ENCODE peak calls at places on chromosome 3, in nine cellular contexts. V is osteoblast; Z is fibroblast of pulmonary artery; N is naive thymus-derived CD4-positive, alpha-beta T cell; D is fibroblast of mammary gland; R is A549; B is aorta; U is Jurkat, Clone E6-1; L is H1. F is an unnamed sample.

GRCh38 chr3:176041812-176042211 is 1155.5 kb downstream of the TBL1XR1 start:
- DNase-seq in V (no peak), Z (peak; percentile 45), N (no peak), D (peak; percentile 1), R (no peak), B (no peak), U (no peak), L (no peak), F (no peak)

GRCh38 chr3:190589326-190589725 is 75.4 kb downstream of the IL1RAP start:
- DNase-seq in V (no peak), Z (no peak), N (no peak), D (no peak), R (no peak), B (no peak), U (no peak), L (no peak), F (no peak)

GRCh38 chr3:27141668-27142067 is 227.5 kb downstream of the NEK10 start:
- DNase-seq in V (no peak), Z (no peak), N (no peak), D (peak; percentile 17), R (no peak), B (no peak), U (no peak), L (no peak), F (no peak)

GRCh38 chr3:101925564-101925963 is 76.2 kb downstream of the NFKBIZ start:
- DNase-seq in V (no peak), Z (no peak), N (no peak), D (no peak), R (no peak), B (no peak), U (no peak), L (no peak), F (no peak)

GRCh38 chr3:127942613-127943012 is 27.6 kb downstream of the KBTBD12 start:
- DNase-seq in V (no peak), Z (no peak), N (no peak), D (no peak), R (no peak), B (no peak), U (no peak), L (no peak), F (no peak)

GRCh38 chr3:27483117-27484001 is 825 bp downstream of the SLC4A7 start:
- DNase-seq in V (peak; percentile 84), Z (peak; percentile 79), N (peak; percentile 17), D (peak; percentile 82), R (peak; percentile 27), B (peak; percentile 88), U (peak; percentile 22), L (no peak), F (peak; percentile 55)

GRCh38 chr3:171446801-171447578 is 13.2 kb downstream of the TNIK start:
- DNase-seq in V (no peak), Z (peak; percentile 51), N (no peak), D (peak; percentile 95), R (peak; percentile 25), B (no peak), U (no peak), L (no peak), F (no peak)

GRCh38 chr3:24956613-24957012 is 462.0 kb upstream of the THRB start:
- DNase-seq in V (no peak), Z (no peak), N (no peak), D (no peak), R (no peak), B (no peak), U (no peak), L (no peak), F (no peak)

GRCh38 chr3:21620511-21621395 is 130.3 kb downstream of the ZNF385D start:
- DNase-seq in V (no peak), Z (no peak), N (no peak), D (peak; percentile 19), R (no peak), B (no peak), U (no peak), L (no peak), F (no peak)
- H3K4me3 ChIP-seq in V (no peak overlapping the region), Z (no peak overlapping the region), N (no peak overlapping the region), D (no peak overlapping the region), R (no peak overlapping the region), B (no peak overlapping the region), U (no peak overlapping the region), L (no peak overlapping the region), F (no peak overlapping the region)

GRCh38 chr3:184562146-184562861 is 719 bp downstream of the EPHB3 start:
- DNase-seq in V (peak; percentile 95), Z (no peak), N (peak; percentile 28), D (no peak), R (no peak), B (no peak), U (no peak), L (no peak), F (no peak)

GRCh38 chr3:184563941-184564684 is 2.5 kb downstream of the EPHB3 start:
- DNase-seq in V (peak; percentile 68), Z (no peak), N (no peak), D (no peak), R (no peak), B (no peak), U (no peak), L (no peak), F (no peak)

GRCh38 chr3:184563569-184563925 is 2.0 kb downstream of the EPHB3 start:
- DNase-seq in V (peak; percentile 86), Z (no peak), N (no peak), D (no peak), R (no peak), B (no peak), U (no peak), L (no peak), F (no peak)

GRCh38 chr3:184561329-184562145 is at the start of gene EPHB3:
- DNase-seq in V (peak; percentile 100), Z (peak; percentile 99), N (peak; percentile 84), D (peak; percentile 98), R (peak; percentile 96), B (peak; percentile 100), U (peak; percentile 75), L (peak; percentile 99), F (peak; percentile 99)

GRCh38 chr3:184562875-184563568 is 1.4 kb downstream of the EPHB3 start:
- DNase-seq in V (peak; percentile 79), Z (no peak), N (no peak), D (no peak), R (no peak), B (no peak), U (no peak), L (no peak), F (no peak)
- H3K4me3 ChIP-seq in V (peak overlapping the region; percentile 76), Z (no peak overlapping the region), N (no peak overlapping the region), D (peak overlapping the region; percentile 20), R (no peak overlapping the region), B (peak overlapping the region; percentile 63), U (no peak overlapping the region), L (no peak overlapping the region), F (peak overlapping the region; percentile 80)

GRCh38 chr3:109331692-109332091 is 5.7 kb downstream of the DPPA4 start:
- DNase-seq in V (no peak), Z (no peak), N (no peak), D (no peak), R (no peak), B (no peak), U (no peak), L (no peak), F (no peak)
- H3K4me3 ChIP-seq in V (no peak overlapping the region), Z (no peak overlapping the region), N (no peak overlapping the region), D (no peak overlapping the region), R (no peak overlapping the region), B (no peak overlapping the region), U (no peak overlapping the region), L (no peak overlapping the region), F (no peak overlapping the region)

DNA sequence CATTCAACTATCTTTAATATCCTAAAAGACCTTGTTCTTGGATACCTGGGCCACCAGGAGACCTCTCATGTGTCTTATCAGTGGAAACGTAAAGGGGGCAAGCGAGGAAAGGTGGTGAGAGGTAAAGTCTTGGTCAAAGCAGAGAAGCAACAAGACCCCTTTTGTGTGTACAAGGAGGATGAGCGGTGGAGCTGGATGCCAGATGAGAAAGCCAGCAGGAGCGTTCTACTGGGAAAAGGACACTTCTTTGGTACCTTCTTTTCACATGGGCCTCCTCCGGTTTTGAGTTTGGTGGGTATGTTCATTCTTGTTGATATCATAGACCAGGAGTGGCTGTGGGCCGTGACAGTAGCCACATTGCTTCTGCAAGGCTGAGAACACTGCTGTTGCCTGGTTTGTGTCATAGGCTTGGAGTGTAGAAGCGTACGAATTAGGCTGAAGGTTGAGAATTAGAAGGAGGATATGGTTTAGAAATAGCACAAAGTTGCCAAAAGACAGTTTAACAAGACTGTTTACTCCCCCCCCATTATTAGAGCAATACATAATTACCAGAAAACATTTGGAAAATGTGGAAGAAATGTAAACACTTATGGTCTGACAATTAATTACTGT is 46.8 kb upstream of the VILL start:
- DNase-seq in V (no peak), Z (no peak), N (no peak), D (no peak), R (no peak), B (no peak), U (no peak), L (no peak), F (no peak)
- H3K4me3 ChIP-seq in V (no peak overlapping the region), Z (no peak overlapping the region), N (no peak overlapping the region), D (no peak overlapping the region), R (no peak overlapping the region), B (no peak overlapping the region), U (no peak overlapping the region), L (no peak overlapping the region), F (no peak overlapping the region)

GRCh38 chr3:46865034-46865507 is 1.8 kb upstream of the MYL3 start:
- DNase-seq in V (peak; percentile 39), Z (peak; percentile 74), N (no peak), D (peak; percentile 62), R (no peak), B (peak; percentile 69), U (no peak), L (no peak), F (peak; percentile 49)
- H3K4me3 ChIP-seq in V (no peak overlapping the region), Z (no peak overlapping the region), N (no peak overlapping the region), D (no peak overlapping the region), R (no peak overlapping the region), B (no peak overlapping the region), U (no peak overlapping the region), L (no peak overlapping the region), F (no peak overlapping the region)

DNA sequence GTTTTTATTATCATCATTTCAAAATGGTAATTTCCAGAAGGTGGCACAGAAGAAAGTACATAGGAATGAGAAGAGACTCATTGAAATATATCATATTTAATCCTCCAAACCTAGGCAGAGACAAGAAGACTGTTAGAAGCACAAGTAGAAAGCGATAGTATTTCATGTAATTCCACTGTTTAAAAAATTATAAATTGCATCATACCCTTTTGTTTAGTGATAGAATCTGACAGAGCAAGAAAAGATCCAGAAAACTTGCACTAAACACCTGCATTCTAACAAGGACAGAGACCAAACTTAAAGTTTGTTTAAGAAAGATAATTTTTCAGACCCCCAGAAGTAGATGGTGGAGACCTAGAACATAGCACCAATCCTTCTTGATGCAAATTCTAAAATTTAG is 56.9 kb upstream of the CD96 start:
- DNase-seq in V (no peak), Z (peak; percentile 3), N (no peak), D (no peak), R (no peak), B (no peak), U (no peak), L (no peak), F (no peak)
- H3K4me3 ChIP-seq in V (no peak overlapping the region), Z (no peak overlapping the region), N (no peak overlapping the region), D (no peak overlapping the region), R (no peak overlapping the region), B (no peak overlapping the region), U (no peak overlapping the region), L (no peak overlapping the region), F (no peak overlapping the region)

DNA sequence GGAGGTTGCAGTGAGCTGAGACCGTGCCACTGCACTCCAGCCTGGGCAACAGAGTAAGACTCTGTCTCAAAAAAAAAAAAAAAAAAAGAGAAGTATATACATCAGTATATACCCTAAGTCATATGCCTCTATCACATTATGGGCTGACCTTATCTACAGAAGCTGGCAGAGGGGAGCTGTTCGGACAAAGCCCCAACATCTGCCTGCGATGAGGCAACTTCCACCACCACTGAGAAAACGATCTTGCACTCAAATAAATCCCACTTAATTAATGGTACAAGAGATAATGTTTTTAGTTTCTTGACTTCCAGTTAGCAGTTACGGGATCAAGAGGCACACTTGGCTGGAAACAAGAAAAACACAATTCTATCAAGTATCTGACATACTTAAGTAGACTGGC is 2.2 kb downstream of the GLT8D1 start:
- DNase-seq in V (no peak), Z (no peak), N (no peak), D (no peak), R (no peak), B (no peak), U (no peak), L (no peak), F (no peak)
- H3K4me3 ChIP-seq in V (peak overlapping the region; percentile 90), Z (no peak overlapping the region), N (no peak overlapping the region), D (peak overlapping the region; percentile 97), R (no peak overlapping the region), B (no peak overlapping the region), U (no peak overlapping the region), L (no peak overlapping the region), F (no peak overlapping the region)